ENCODE peak calls at places on chromosomes 11 and 22, in five cellular contexts. F is heart right ventricle, Q is body of pancreas, J is lung, C is heart left ventricle. S is an unnamed sample.
A peak's percentile ranks its signal among the peaks of the same experiment; 100 is the strongest.

GRCh38 chr11:111585371-111585770 is 16.9 kb upstream of the SIK2 start:
- DNase-seq in F (no peak), Q (peak; percentile 16), J (no peak), C (peak; percentile 40), S (no peak)

GRCh38 chr11:86688398-86689179 is 16.2 kb upstream of the ME3 start:
- DNase-seq in F (no peak), Q (no peak), J (no peak), C (no peak), S (no peak)

GRCh38 chr11:624705-625635 is at the start of gene CDHR5:
- DNase-seq in F (no peak), Q (no peak), J (no peak), C (no peak), S (no peak)

GRCh38 chr11:554428-554823 is 6.1 kb downstream of the LMNTD2 start:
- DNase-seq in F (no peak), Q (no peak), J (no peak), C (peak; percentile 12), S (no peak)

GRCh38 chr11:123505546-123506299 is 75.7 kb downstream of the GRAMD1B start:
- DNase-seq in F (no peak), Q (no peak), J (no peak), C (no peak), S (no peak)

GRCh38 chr11:32033067-32033466 is 57.8 kb upstream of the RCN1 start:
- DNase-seq in F (no peak), Q (no peak), J (no peak), C (no peak), S (no peak)

GRCh38 chr11:67456068-67456705 is 1.0 kb downstream of the CABP4 start:
- DNase-seq in F (no peak), Q (no peak), J (no peak), C (peak; percentile 22), S (no peak)

GRCh38 chr11:34343153-34343552 is 14.7 kb downstream of the ABTB2 start:
- DNase-seq in F (no peak), Q (no peak), J (no peak), C (no peak), S (no peak)

GRCh38 chr11:64358536-64358906 is 441 bp upstream of the RPS6KA4 start:
- DNase-seq in F (no peak), Q (no peak), J (no peak), C (no peak), S (no peak)

GRCh38 chr22:23263651-23264555 is 83.6 kb downstream of the BCR start:
- DNase-seq in F (no peak), Q (no peak), J (no peak), C (no peak), S (no peak)

GRCh38 chr11:109062445-109062844 is 359.5 kb upstream of the C11orf87 start:
- DNase-seq in F (no peak), Q (no peak), J (no peak), C (no peak), S (no peak)

GRCh38 chr11:126421243-126421642 is 65.8 kb downstream of the ST3GAL4 start:
- DNase-seq in F (peak; percentile 47), Q (peak; percentile 26), J (no peak), C (peak; percentile 67), S (no peak)

DNA sequence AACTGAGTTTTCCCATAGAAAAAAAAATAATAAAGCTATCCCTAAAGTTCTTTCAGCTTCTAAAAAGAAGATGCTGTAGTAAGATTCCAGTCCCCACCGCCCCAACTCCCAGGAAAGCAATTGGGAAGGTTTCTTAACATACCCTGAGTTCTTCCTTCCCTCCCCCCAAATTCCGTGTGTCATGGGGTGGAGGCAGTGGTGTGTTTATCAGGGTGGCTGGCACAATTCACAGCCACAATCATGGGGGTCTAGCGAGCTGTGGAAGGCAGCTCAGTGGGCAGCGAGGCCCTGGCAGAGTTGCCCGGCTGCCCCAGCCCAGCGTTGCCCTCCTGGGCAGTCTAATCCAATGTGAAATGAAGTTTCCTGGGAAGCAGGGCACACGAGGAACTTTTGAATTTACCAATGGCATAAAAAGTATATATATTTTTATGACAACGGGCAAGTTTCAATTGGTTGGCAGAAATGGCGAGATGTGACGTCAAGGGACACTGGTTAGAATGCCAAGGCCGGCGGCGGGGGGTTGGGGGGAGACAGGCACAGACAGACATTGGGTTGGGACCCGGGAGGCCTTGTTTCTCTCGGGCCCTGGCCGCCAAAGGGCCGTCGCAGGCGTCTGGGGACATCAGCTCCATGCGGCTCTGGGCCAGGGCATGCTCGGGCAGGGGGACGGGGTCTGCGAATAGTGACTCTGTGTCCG is 80.7 kb upstream of the PPARA start:
- DNase-seq in F (no peak), Q (peak; percentile 95), J (peak; percentile 91), C (peak; percentile 87), S (peak; percentile 95)
- H3K4me1 ChIP-seq in F (peaks cover 61% of the 10 kb centered on the region), Q (peaks cover 48% of the 10 kb centered on the region), J (peaks cover 5% of the 10 kb centered on the region), C (peaks cover 64% of the 10 kb centered on the region), S (no peaks in the 10 kb centered on the region)

GRCh38 chr11:134071766-134072403 is 3.0 kb downstream of the JAM3 start:
- DNase-seq in F (no peak), Q (no peak), J (no peak), C (no peak), S (no peak)
- TF ChIP-seq CTCF in F (no peak), Q (no peak), J (no peak), C (no peak), S (no peak)

DNA sequence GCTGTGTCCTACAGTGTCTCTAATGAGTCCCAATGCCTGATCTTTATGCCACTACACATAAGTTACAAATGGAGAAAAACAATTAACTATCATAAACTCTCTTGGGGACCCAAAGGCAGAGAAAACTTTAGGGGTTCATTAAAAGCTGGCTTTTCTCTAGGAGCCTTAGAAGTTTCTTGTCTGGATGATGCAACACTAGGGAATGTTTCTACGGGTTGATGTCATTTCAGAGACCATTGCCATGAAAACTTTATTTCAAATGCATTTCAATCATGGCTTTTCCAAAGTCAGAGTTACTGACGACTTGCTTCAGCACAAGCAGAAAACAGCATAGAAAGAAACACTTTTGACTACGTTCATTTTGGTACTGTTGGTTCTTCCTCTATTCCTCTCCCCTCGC is 8.5 kb upstream of the OR8B12 start:
- DNase-seq in F (no peak), Q (no peak), J (no peak), C (no peak), S (no peak)
- H3K4me1 ChIP-seq in F (no peaks in the 10 kb centered on the region), Q (no peaks in the 10 kb centered on the region), J (no peaks in the 10 kb centered on the region), C (no peaks in the 10 kb centered on the region), S (no peaks in the 10 kb centered on the region)

GRCh38 chr11:9530901-9531625 is 42.4 kb upstream of the WEE1 start:
- DNase-seq in F (no peak), Q (no peak), J (no peak), C (no peak), S (no peak)
- TF ChIP-seq CTCF in F (no peak), Q (no peak), J (no peak), C (no peak), S (no peak)

GRCh38 chr22:41557401-41558240 is 3.2 kb upstream of the CSDC2 start:
- DNase-seq in F (peak; percentile 75), Q (peak; percentile 76), J (peak; percentile 81), C (peak; percentile 89), S (no peak)
- H3K4me1 ChIP-seq in F (peaks cover 35% of the 10 kb centered on the region), Q (peaks cover 40% of the 10 kb centered on the region), J (peaks cover 1% of the 10 kb centered on the region), C (peaks cover 45% of the 10 kb centered on the region), S (no peaks in the 10 kb centered on the region)

GRCh38 chr11:20235164-20235563 is 74.9 kb upstream of the DBX1 start:
- DNase-seq in F (no peak), Q (no peak), J (no peak), C (no peak), S (no peak)
- TF ChIP-seq CTCF in F (no peak), Q (no peak), J (no peak), C (no peak), S (no peak)

DNA sequence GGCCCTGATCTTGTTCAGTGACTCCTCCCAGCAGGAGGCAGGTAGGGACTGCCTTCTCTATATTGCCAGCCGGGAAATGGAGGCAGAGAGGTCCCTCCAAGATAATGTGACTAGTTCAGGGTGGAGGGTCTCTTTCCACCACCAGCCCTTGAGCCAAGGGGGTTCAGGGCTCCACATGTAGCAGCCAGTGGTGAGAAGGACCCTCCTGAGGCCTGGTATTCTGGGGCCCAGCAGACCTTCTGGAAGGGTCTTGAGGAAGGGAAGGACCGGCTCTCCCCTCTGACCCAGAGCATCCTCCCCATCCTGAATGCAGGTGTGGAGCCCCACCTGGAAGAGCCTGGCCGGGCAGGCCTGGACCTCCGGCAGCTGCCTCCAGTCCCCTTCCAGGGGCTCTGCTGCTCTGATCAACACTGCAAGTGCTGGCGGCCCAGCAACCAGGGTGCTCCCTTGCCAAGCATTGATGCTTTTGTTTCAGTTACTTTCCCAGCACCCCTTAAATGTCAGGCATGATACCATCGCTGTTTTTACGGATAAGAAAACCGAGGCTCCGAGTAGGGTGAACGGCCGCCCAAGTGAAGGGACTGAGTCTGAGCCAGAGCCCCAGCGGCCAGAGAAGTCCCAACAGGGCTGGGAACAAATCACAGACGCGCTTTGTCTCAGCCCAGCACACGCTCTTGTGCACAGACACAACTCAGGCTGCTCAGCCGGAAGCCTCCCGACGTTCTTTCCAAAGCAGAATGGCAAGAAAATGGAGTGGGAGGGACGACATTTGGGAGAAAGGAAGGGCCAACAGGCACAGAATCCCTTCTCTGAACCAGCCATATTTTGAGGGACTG is 38.8 kb downstream of the DKK3 start:
- DNase-seq in F (no peak), Q (no peak), J (peak; percentile 16), C (no peak), S (no peak)
- H3K4me1 ChIP-seq in F (peaks cover 86% of the 10 kb centered on the region), Q (peaks cover 16% of the 10 kb centered on the region), J (peaks cover 19% of the 10 kb centered on the region), C (peaks cover 96% of the 10 kb centered on the region), S (no peaks in the 10 kb centered on the region)

GRCh38 chr11:110186867-110187266 is 93.7 kb downstream of the ZC3H12C start:
- DNase-seq in F (no peak), Q (no peak), J (no peak), C (no peak), S (no peak)
- TF ChIP-seq CTCF in F (no peak), Q (no peak), J (no peak), C (no peak), S (no peak)

GRCh38 chr11:19672591-19673206 is 39.9 kb upstream of the NAV2 start:
- DNase-seq in F (no peak), Q (no peak), J (no peak), C (no peak), S (peak; percentile 56)

GRCh38 chr11:19674420-19674819 is 38.2 kb upstream of the NAV2 start:
- DNase-seq in F (no peak), Q (no peak), J (peak; percentile 73), C (no peak), S (peak; percentile 66)

GRCh38 chr11:19674831-19675230 is 37.8 kb upstream of the NAV2 start:
- DNase-seq in F (no peak), Q (no peak), J (no peak), C (no peak), S (no peak)

GRCh38 chr11:19675397-19675796 is 37.2 kb upstream of the NAV2 start:
- DNase-seq in F (no peak), Q (no peak), J (no peak), C (no peak), S (peak; percentile 45)

DNA sequence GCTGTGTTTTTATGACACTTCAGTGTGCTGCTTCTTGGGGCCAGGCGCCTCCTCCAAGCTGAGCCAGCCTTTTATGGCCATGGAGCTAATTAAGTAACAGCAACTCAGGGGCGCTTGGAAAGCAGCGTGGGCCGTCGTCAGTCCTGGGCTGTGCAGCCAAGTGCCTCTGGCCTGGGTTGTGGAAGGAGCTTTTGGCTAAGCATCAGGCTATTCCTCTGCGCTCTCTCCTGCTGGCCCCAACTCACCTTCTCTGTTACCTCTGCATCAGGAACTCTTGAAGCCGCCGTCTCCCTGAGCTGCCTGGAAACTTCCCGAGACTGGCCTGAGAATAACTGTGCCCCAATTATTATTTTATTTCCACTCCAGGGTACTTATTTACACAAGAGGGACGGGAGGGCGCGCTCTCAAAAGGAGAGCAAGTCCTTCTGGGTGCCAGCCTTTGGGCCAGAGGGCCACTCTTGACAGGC is 38.7 kb upstream of the NAV2 start:
- DNase-seq in F (peak; percentile 78), Q (peak; percentile 19), J (peak; percentile 76), C (peak; percentile 87), S (peak; percentile 76)
- H3K4me1 ChIP-seq in F (peaks cover 70% of the 10 kb centered on the region), Q (no peaks in the 10 kb centered on the region), J (peaks cover 15% of the 10 kb centered on the region), C (peaks cover 47% of the 10 kb centered on the region), S (no peaks in the 10 kb centered on the region)

GRCh38 chr11:102780491-102780918 is at the start of gene MMP10:
- DNase-seq in F (no peak), Q (no peak), J (no peak), C (no peak), S (no peak)
- TF ChIP-seq CTCF in F (no peak), Q (peak; percentile 8), J (no peak), C (peak; percentile 16), S (no peak)